ENCODE peak calls at places on chromosome 2, in ten cellular contexts. M, D, S, A, I, U, N, B, R and E are unnamed samples.

GRCh38 chr2:137942785-137943034 is 21.6 kb upstream of the HNMT start:
- DNase-seq in I (no peak), D (no peak), S (no peak), N (no peak), R (no peak), B (no peak), M (no peak), A (no peak), U (no peak), E (no peak)

GRCh38 chr2:27305516-27305915 is 2.7 kb downstream of the UCN start:
- DNase-seq in D (no peak), N (no peak), S (no peak), U (no peak), I (no peak), B (no peak), R (peak; percentile 50), M (no peak), A (no peak), E (no peak)

GRCh38 chr2:214310319-214310718 is 100.5 kb upstream of the VWC2L start:
- DNase-seq in I (no peak), M (no peak), S (no peak), B (no peak), R (no peak), A (peak; percentile 63), U (peak; percentile 43), N (no peak), D (peak; percentile 15), E (no peak)

GRCh38 chr2:223918671-223919134 is 26.4 kb downstream of the WDFY1 start:
- DNase-seq in R (no peak), M (no peak), B (no peak), N (no peak), D (no peak), I (no peak), A (no peak), S (no peak), U (no peak), E (no peak)

GRCh38 chr2:181832015-181832414 is 59.5 kb upstream of the ITPRID2 start:
- DNase-seq in S (no peak), N (no peak), M (no peak), B (no peak), A (no peak), D (no peak), I (no peak), U (no peak), R (no peak), E (no peak)

GRCh38 chr2:241563981-241564595 is 5.5 kb downstream of the BOK start:
- DNase-seq in B (peak; percentile 98), M (no peak), U (no peak), D (peak; percentile 83), N (no peak), S (no peak), A (peak; percentile 48), R (peak; percentile 67), I (no peak), E (no peak)

GRCh38 chr2:42089340-42089925 is 41.6 kb downstream of the PKDCC start:
- DNase-seq in R (peak; percentile 90), N (no peak), A (peak; percentile 94), S (peak; percentile 44), B (no peak), I (peak; percentile 85), M (peak; percentile 57), U (peak; percentile 91), D (peak; percentile 74), E (no peak)

GRCh38 chr2:198296665-198297308 is 492.4 kb downstream of the PLCL1 start:
- DNase-seq in N (no peak), A (peak; percentile 89), I (peak; percentile 78), R (no peak), B (peak; percentile 37), U (peak; percentile 88), M (peak; percentile 42), D (peak; percentile 76), S (peak; percentile 25), E (no peak)

GRCh38 chr2:240557808-240558207 is at the start of gene ANKMY1:
- DNase-seq in D (peak; percentile 90), S (no peak), N (no peak), U (peak; percentile 95), B (no peak), I (peak; percentile 75), R (peak; percentile 89), M (peak; percentile 76), A (peak; percentile 94), E (no peak)

GRCh38 chr2:189129971-189130370 is 49.6 kb downstream of the COL5A2 start:
- DNase-seq in S (no peak), M (no peak), U (no peak), D (no peak), N (peak; percentile 63), B (peak; percentile 92), I (no peak), R (no peak), A (no peak), E (peak; percentile 93)

GRCh38 chr2:178392215-178392614 is 58.8 kb downstream of the PRKRA start:
- DNase-seq in R (no peak), D (no peak), A (no peak), M (peak; percentile 7), B (no peak), S (no peak), I (no peak), N (no peak), U (no peak), E (no peak)

GRCh38 chr2:47237375-47238357 is 82.6 kb upstream of the STPG4 start:
- DNase-seq in U (peak; percentile 82), D (peak; percentile 76), R (no peak), B (no peak), S (peak; percentile 61), I (no peak), N (no peak), A (no peak), M (peak; percentile 17), E (no peak)

GRCh38 chr2:46615555-46616487 is 136.5 kb downstream of the TMEM247 start:
- DNase-seq in D (no peak), N (no peak), I (peak; percentile 50), S (no peak), A (no peak), U (peak; percentile 49), B (no peak), R (peak; percentile 77), M (peak; percentile 22), E (no peak)

GRCh38 chr2:37742286-37742685 is 70.8 kb upstream of the CDC42EP3 start:
- DNase-seq in N (no peak), U (no peak), S (no peak), A (no peak), B (no peak), I (no peak), M (no peak), D (no peak), R (no peak), E (no peak)

GRCh38 chr2:241775223-241776177 is 1.1 kb upstream of the GAL3ST2 start:
- DNase-seq in R (peak; percentile 64), B (no peak), D (peak; percentile 18), M (no peak), A (peak; percentile 39), S (no peak), U (no peak), N (no peak), I (no peak), E (no peak)

GRCh38 chr2:121888189-121888557 is 132.7 kb downstream of the TSN start:
- DNase-seq in M (no peak), D (no peak), B (no peak), N (no peak), R (no peak), S (no peak), I (no peak), U (peak; percentile 82), A (peak; percentile 90), E (no peak)

GRCh38 chr2:138182913-138183312 is 218.6 kb downstream of the HNMT start:
- DNase-seq in I (no peak), A (no peak), R (no peak), N (no peak), U (no peak), D (no peak), S (no peak), B (no peak), M (no peak), E (peak; percentile 4)

GRCh38 chr2:42317486-42317885 is 43.5 kb downstream of the COX7A2L start:
- DNase-seq in U (no peak), I (no peak), S (no peak), M (no peak), D (no peak), B (no peak), N (no peak), R (no peak), A (no peak), E (no peak)

GRCh38 chr2:233436191-233436581 is 81.9 kb downstream of the DGKD start:
- DNase-seq in U (no peak), I (peak; percentile 40), R (peak; percentile 59), S (no peak), B (no peak), D (no peak), N (no peak), A (peak; percentile 26), M (no peak), E (no peak)

GRCh38 chr2:20617081-20617575 is 33.8 kb downstream of the HS1BP3 start:
- DNase-seq in M (peak; percentile 81), I (peak; percentile 74), A (peak; percentile 90), S (peak; percentile 93), N (no peak), R (peak; percentile 79), B (no peak), D (peak; percentile 63), U (peak; percentile 51), E (no peak)

GRCh38 chr2:229654437-229654836 is 59.9 kb downstream of the DNER start:
- DNase-seq in D (no peak), I (no peak), M (no peak), U (no peak), R (no peak), A (no peak), N (no peak), S (no peak), B (no peak), E (no peak)

GRCh38 chr2:16214391-16214790 is 274.0 kb downstream of the MYCN start:
- DNase-seq in S (no peak), M (no peak), B (no peak), U (no peak), R (no peak), I (no peak), A (no peak), N (no peak), D (peak; percentile 91), E (no peak)
- H3K27me3 ChIP-seq in S (no peaks in the 10 kb centered on the region), M (no peaks in the 10 kb centered on the region), B (no peaks in the 10 kb centered on the region), U (no peaks in the 10 kb centered on the region), R (no peaks in the 10 kb centered on the region), I (no peaks in the 10 kb centered on the region), A (no peaks in the 10 kb centered on the region), N (no peaks in the 10 kb centered on the region), D (no peaks in the 10 kb centered on the region), E (no peaks in the 10 kb centered on the region)

GRCh38 chr2:44952143-44952805 is 10.8 kb downstream of the SIX3 start:
- DNase-seq in D (no peak), R (no peak), I (no peak), M (peak; percentile 34), N (no peak), U (peak; percentile 92), B (no peak), A (peak; percentile 92), S (no peak), E (no peak)
- H3K27me3 ChIP-seq in D (no peaks in the 10 kb centered on the region), R (peaks cover 93% of the 10 kb centered on the region), I (peaks cover 57% of the 10 kb centered on the region), M (peaks cover 16% of the 10 kb centered on the region), N (peaks cover 88% of the 10 kb centered on the region), U (peaks cover 100% of the 10 kb centered on the region), B (no peaks in the 10 kb centered on the region), A (peaks cover 100% of the 10 kb centered on the region), S (peaks cover 91% of the 10 kb centered on the region), E (peaks cover 54% of the 10 kb centered on the region)

GRCh38 chr2:105629634-105630033 is 115.1 kb upstream of the NCK2 start:
- DNase-seq in D (no peak), N (no peak), B (no peak), R (no peak), I (no peak), A (no peak), U (no peak), M (no peak), S (no peak), E (no peak)
- H3K27me3 ChIP-seq in D (no peaks in the 10 kb centered on the region), N (peaks cover 7% of the 10 kb centered on the region), B (peaks cover 22% of the 10 kb centered on the region), R (no peaks in the 10 kb centered on the region), I (no peaks in the 10 kb centered on the region), A (no peaks in the 10 kb centered on the region), U (no peaks in the 10 kb centered on the region), M (no peaks in the 10 kb centered on the region), S (no peaks in the 10 kb centered on the region), E (no peaks in the 10 kb centered on the region)

GRCh38 chr2:1838426-1838825 is 94.1 kb upstream of the PXDN start:
- DNase-seq in S (no peak), A (no peak), R (no peak), M (no peak), I (no peak), B (no peak), D (no peak), U (no peak), N (no peak), E (no peak)
- H3K27me3 ChIP-seq in S (no peaks in the 10 kb centered on the region), A (no peaks in the 10 kb centered on the region), R (no peaks in the 10 kb centered on the region), M (no peaks in the 10 kb centered on the region), I (no peaks in the 10 kb centered on the region), B (no peaks in the 10 kb centered on the region), D (no peaks in the 10 kb centered on the region), U (no peaks in the 10 kb centered on the region), N (peaks cover 5% of the 10 kb centered on the region), E (peaks cover 2% of the 10 kb centered on the region)